ENCODE peak calls at places on chromosomes 1 and 21, in seven cellular contexts. One of them, this sample, is unnamed.

GRCh38 chr1:240831191-240831631 is 219.3 kb upstream of the GREM2 start:
- DNase-seq in cardiac muscle cell: no peak
- DNase-seq in GM23248: peak; percentile 94
- DNase-seq in stomach: no peak
- DNase-seq in adrenal gland: no peak
- DNase-seq in Panc1: no peak
- DNase-seq in body of pancreas: no peak
- DNase-seq in this sample: no peak

GRCh38 chr1:157103283-157103682 is 3.7 kb upstream of the ETV3L start:
- DNase-seq in cardiac muscle cell: no peak
- DNase-seq in GM23248: peak; percentile 13
- DNase-seq in stomach: no peak
- DNase-seq in adrenal gland: no peak
- DNase-seq in Panc1: no peak
- DNase-seq in body of pancreas: no peak
- DNase-seq in this sample: no peak

GRCh38 chr1:173954179-173954578 is 37.1 kb upstream of the SERPINC1 start:
- DNase-seq in cardiac muscle cell: no peak
- DNase-seq in GM23248: peak; percentile 46
- DNase-seq in stomach: no peak
- DNase-seq in adrenal gland: no peak
- DNase-seq in Panc1: no peak
- DNase-seq in body of pancreas: no peak
- DNase-seq in this sample: no peak

GRCh38 chr1:39470040-39470439 is 21.4 kb upstream of the BMP8A start:
- DNase-seq in cardiac muscle cell: no peak
- DNase-seq in GM23248: no peak
- DNase-seq in stomach: no peak
- DNase-seq in adrenal gland: no peak
- DNase-seq in Panc1: no peak
- DNase-seq in body of pancreas: no peak
- DNase-seq in this sample: no peak

GRCh38 chr1:170604065-170604464 is 59.9 kb upstream of the PRRX1 start:
- DNase-seq in cardiac muscle cell: no peak
- DNase-seq in GM23248: no peak
- DNase-seq in stomach: no peak
- DNase-seq in adrenal gland: no peak
- DNase-seq in Panc1: no peak
- DNase-seq in body of pancreas: no peak
- DNase-seq in this sample: no peak

GRCh38 chr1:30888391-30888790 is 20.2 kb downstream of the SDC3 start:
- DNase-seq in cardiac muscle cell: peak; percentile 86
- DNase-seq in GM23248: peak; percentile 83
- DNase-seq in stomach: no peak
- DNase-seq in adrenal gland: peak; percentile 88
- DNase-seq in Panc1: no peak
- DNase-seq in body of pancreas: peak; percentile 17
- DNase-seq in this sample: peak; percentile 95

GRCh38 chr1:942864-943533 is 16.1 kb downstream of the NOC2L start:
- DNase-seq in cardiac muscle cell: no peak
- DNase-seq in GM23248: peak; percentile 47
- DNase-seq in stomach: no peak
- DNase-seq in adrenal gland: peak; percentile 49
- DNase-seq in Panc1: no peak
- DNase-seq in body of pancreas: peak; percentile 62
- DNase-seq in this sample: peak; percentile 92

GRCh38 chr21:27695246-27695645 is 728.4 kb upstream of the ADAMTS5 start:
- DNase-seq in cardiac muscle cell: no peak
- DNase-seq in GM23248: no peak
- DNase-seq in stomach: no peak
- DNase-seq in adrenal gland: no peak
- DNase-seq in Panc1: no peak
- DNase-seq in body of pancreas: no peak
- DNase-seq in this sample: no peak

GRCh38 chr1:93807301-93807930 is 71.6 kb downstream of the DNTTIP2 start:
- DNase-seq in cardiac muscle cell: no peak
- DNase-seq in GM23248: peak; percentile 15
- DNase-seq in stomach: no peak
- DNase-seq in adrenal gland: no peak
- DNase-seq in Panc1: no peak
- DNase-seq in body of pancreas: no peak
- DNase-seq in this sample: no peak

GRCh38 chr1:108082006-108082405 is 117.0 kb upstream of the VAV3 start:
- DNase-seq in cardiac muscle cell: no peak
- DNase-seq in GM23248: peak; percentile 45
- DNase-seq in stomach: no peak
- DNase-seq in adrenal gland: no peak
- DNase-seq in Panc1: no peak
- DNase-seq in body of pancreas: no peak
- DNase-seq in this sample: no peak

GRCh38 chr1:169340882-169341281 is 26.7 kb downstream of the NME7 start:
- DNase-seq in cardiac muscle cell: no peak
- DNase-seq in GM23248: no peak
- DNase-seq in stomach: no peak
- DNase-seq in adrenal gland: no peak
- DNase-seq in Panc1: no peak
- DNase-seq in body of pancreas: no peak
- DNase-seq in this sample: no peak

GRCh38 chr1:11537854-11538591 is 59.1 kb downstream of the DISP3 start:
- DNase-seq in cardiac muscle cell: no peak
- DNase-seq in GM23248: no peak
- DNase-seq in stomach: no peak
- DNase-seq in adrenal gland: no peak
- DNase-seq in Panc1: no peak
- DNase-seq in body of pancreas: no peak
- DNase-seq in this sample: no peak

GRCh38 chr1:233867028-233867427 is 37.4 kb upstream of the SLC35F3 start:
- DNase-seq in cardiac muscle cell: no peak
- DNase-seq in GM23248: no peak
- DNase-seq in stomach: no peak
- DNase-seq in adrenal gland: no peak
- DNase-seq in Panc1: no peak
- DNase-seq in body of pancreas: no peak
- DNase-seq in this sample: no peak

GRCh38 chr21:16587671-16588379 is 858.0 kb downstream of the USP25 start:
- DNase-seq in cardiac muscle cell: no peak
- DNase-seq in GM23248: peak; percentile 89
- DNase-seq in stomach: no peak
- DNase-seq in adrenal gland: peak; percentile 48
- DNase-seq in Panc1: no peak
- DNase-seq in body of pancreas: peak; percentile 16
- DNase-seq in this sample: no peak

GRCh38 chr1:110207831-110208230 is 2.3 kb upstream of the KCNC4 start:
- DNase-seq in cardiac muscle cell: peak; percentile 83
- DNase-seq in GM23248: peak; percentile 71
- DNase-seq in stomach: peak; percentile 75
- DNase-seq in adrenal gland: peak; percentile 74
- DNase-seq in Panc1: no peak
- DNase-seq in body of pancreas: peak; percentile 82
- DNase-seq in this sample: peak; percentile 78
- H3K27ac ChIP-seq in cardiac muscle cell: no peak overlapping the region
- H3K27ac ChIP-seq in GM23248: no peak overlapping the region
- H3K27ac ChIP-seq in stomach: no peak overlapping the region
- H3K27ac ChIP-seq in adrenal gland: no peak overlapping the region
- H3K27ac ChIP-seq in Panc1: no peak overlapping the region
- H3K27ac ChIP-seq in body of pancreas: peak overlapping the region; percentile 88
- H3K27ac ChIP-seq in this sample: no peak overlapping the region

DNA sequence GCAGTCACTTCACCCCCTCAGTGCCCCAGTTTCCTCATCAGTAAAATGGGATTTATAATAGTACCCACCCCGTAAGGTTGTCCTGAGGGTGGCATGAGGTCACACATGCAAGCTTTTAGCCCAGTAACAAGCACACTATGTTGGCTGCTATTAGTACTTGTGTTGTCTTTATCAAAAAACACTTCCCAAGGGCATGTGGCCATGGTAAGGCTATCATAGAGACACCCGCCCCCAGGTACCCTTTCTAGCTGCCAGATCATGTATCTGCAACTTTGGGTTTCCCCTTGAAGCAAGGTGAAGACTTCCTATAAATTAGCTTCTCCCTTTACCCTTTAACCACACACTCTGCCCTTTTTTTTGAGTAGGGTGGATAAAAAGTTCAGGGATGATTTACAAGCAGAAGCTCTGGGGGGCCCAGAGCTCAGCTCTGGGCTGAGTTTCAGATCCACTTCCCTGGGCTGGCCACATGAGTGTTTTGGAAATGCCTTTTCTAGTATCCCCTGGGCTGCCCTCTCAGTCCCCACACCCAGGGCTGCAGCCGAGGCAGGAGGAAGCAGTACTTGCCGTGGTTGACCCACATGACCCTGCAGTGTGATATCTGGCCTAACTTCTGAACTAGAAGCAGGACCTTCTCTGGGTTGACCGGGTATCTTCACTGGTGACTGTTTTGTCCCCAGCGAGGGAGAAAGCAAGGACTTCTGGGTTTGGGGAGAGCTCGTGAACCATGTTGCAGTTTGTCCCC is 2.0 kb downstream of the ZDHHC18 start:
- DNase-seq in cardiac muscle cell: no peak
- DNase-seq in GM23248: no peak
- DNase-seq in stomach: peak; percentile 39
- DNase-seq in adrenal gland: no peak
- DNase-seq in Panc1: no peak
- DNase-seq in body of pancreas: no peak
- DNase-seq in this sample: no peak
- H3K27ac ChIP-seq in cardiac muscle cell: peak overlapping the region; percentile 2
- H3K27ac ChIP-seq in GM23248: no peak overlapping the region
- H3K27ac ChIP-seq in stomach: peak overlapping the region; percentile 74
- H3K27ac ChIP-seq in adrenal gland: no peak overlapping the region
- H3K27ac ChIP-seq in Panc1: no peak overlapping the region
- H3K27ac ChIP-seq in body of pancreas: no peak overlapping the region
- H3K27ac ChIP-seq in this sample: no peak overlapping the region

GRCh38 chr1:183842817-183843187 is 37.9 kb downstream of the RGL1 start:
- DNase-seq in cardiac muscle cell: no peak
- DNase-seq in GM23248: no peak
- DNase-seq in stomach: no peak
- DNase-seq in adrenal gland: no peak
- DNase-seq in Panc1: no peak
- DNase-seq in body of pancreas: no peak
- DNase-seq in this sample: no peak
- H3K27ac ChIP-seq in cardiac muscle cell: peak overlapping the region; percentile 76
- H3K27ac ChIP-seq in GM23248: peak overlapping the region; percentile 82
- H3K27ac ChIP-seq in stomach: peak overlapping the region; percentile 1
- H3K27ac ChIP-seq in adrenal gland: no peak overlapping the region
- H3K27ac ChIP-seq in Panc1: no peak overlapping the region
- H3K27ac ChIP-seq in body of pancreas: no peak overlapping the region
- H3K27ac ChIP-seq in this sample: no peak overlapping the region

GRCh38 chr1:85326381-85326780 is 49.9 kb upstream of the BCL10 start:
- DNase-seq in cardiac muscle cell: no peak
- DNase-seq in GM23248: no peak
- DNase-seq in stomach: no peak
- DNase-seq in adrenal gland: no peak
- DNase-seq in Panc1: no peak
- DNase-seq in body of pancreas: no peak
- DNase-seq in this sample: no peak

GRCh38 chr1:85326851-85327250 is 50.4 kb upstream of the BCL10 start:
- DNase-seq in cardiac muscle cell: no peak
- DNase-seq in GM23248: no peak
- DNase-seq in stomach: no peak
- DNase-seq in adrenal gland: no peak
- DNase-seq in Panc1: no peak
- DNase-seq in body of pancreas: no peak
- DNase-seq in this sample: no peak

GRCh38 chr1:85328713-85329376 is 52.4 kb upstream of the BCL10 start:
- DNase-seq in cardiac muscle cell: no peak
- DNase-seq in GM23248: peak; percentile 95
- DNase-seq in stomach: no peak
- DNase-seq in adrenal gland: peak; percentile 71
- DNase-seq in Panc1: peak; percentile 99
- DNase-seq in body of pancreas: peak; percentile 14
- DNase-seq in this sample: peak; percentile 72

GRCh38 chr1:85325920-85326319 is 49.5 kb upstream of the BCL10 start:
- DNase-seq in cardiac muscle cell: no peak
- DNase-seq in GM23248: no peak
- DNase-seq in stomach: no peak
- DNase-seq in adrenal gland: no peak
- DNase-seq in Panc1: no peak
- DNase-seq in body of pancreas: no peak
- DNase-seq in this sample: no peak

GRCh38 chr1:85327759-85328158 is 51.3 kb upstream of the BCL10 start:
- DNase-seq in cardiac muscle cell: no peak
- DNase-seq in GM23248: no peak
- DNase-seq in stomach: no peak
- DNase-seq in adrenal gland: no peak
- DNase-seq in Panc1: no peak
- DNase-seq in body of pancreas: no peak
- DNase-seq in this sample: no peak
- H3K27ac ChIP-seq in cardiac muscle cell: no peak overlapping the region
- H3K27ac ChIP-seq in GM23248: peak overlapping the region; percentile 98
- H3K27ac ChIP-seq in stomach: no peak overlapping the region
- H3K27ac ChIP-seq in adrenal gland: no peak overlapping the region
- H3K27ac ChIP-seq in Panc1: peak overlapping the region; percentile 80
- H3K27ac ChIP-seq in body of pancreas: no peak overlapping the region
- H3K27ac ChIP-seq in this sample: no peak overlapping the region